ENCODE peak calls at places on chromosomes 4 and X, in nine cellular contexts. One of them, this sample, is unnamed.

GRCh38 chrX:10722804-10723364 is 102.5 kb upstream of the MID1 start:
- DNase-seq in chondrocyte: no peak
- DNase-seq in bronchial epithelial cell: peak
- DNase-seq in choroid plexus epithelial cell: peak
- DNase-seq in AG09319: peak
- DNase-seq in lower leg skin: peak
- DNase-seq in H9: peak
- DNase-seq in suprapubic skin: peak
- DNase-seq in CD4-positive, alpha-beta T cell: peak
- DNase-seq in this sample: no peak

GRCh38 chr4:25029479-25030282 is 1.1 kb downstream of the LGI2 start:
- DNase-seq in chondrocyte: no peak
- DNase-seq in bronchial epithelial cell: no peak
- DNase-seq in choroid plexus epithelial cell: no peak
- DNase-seq in AG09319: no peak
- DNase-seq in lower leg skin: no peak
- DNase-seq in H9: peak
- DNase-seq in suprapubic skin: no peak
- DNase-seq in CD4-positive, alpha-beta T cell: no peak
- DNase-seq in this sample: no peak

GRCh38 chrX:148940411-148940996 is 440.1 kb downstream of the AFF2 start:
- DNase-seq in chondrocyte: no peak
- DNase-seq in bronchial epithelial cell: no peak
- DNase-seq in choroid plexus epithelial cell: peak
- DNase-seq in AG09319: no peak
- DNase-seq in lower leg skin: no peak
- DNase-seq in H9: no peak
- DNase-seq in suprapubic skin: no peak
- DNase-seq in CD4-positive, alpha-beta T cell: no peak
- DNase-seq in this sample: no peak

GRCh38 chr4:95701500-95701899 is 138.4 kb upstream of the PDHA2 start:
- DNase-seq in chondrocyte: no peak
- DNase-seq in bronchial epithelial cell: peak
- DNase-seq in choroid plexus epithelial cell: peak
- DNase-seq in AG09319: no peak
- DNase-seq in lower leg skin: no peak
- DNase-seq in H9: no peak
- DNase-seq in suprapubic skin: no peak
- DNase-seq in CD4-positive, alpha-beta T cell: no peak
- DNase-seq in this sample: no peak

GRCh38 chrX:125193921-125194320 is 125.8 kb upstream of the TEX13C start:
- DNase-seq in chondrocyte: no peak
- DNase-seq in bronchial epithelial cell: no peak
- DNase-seq in choroid plexus epithelial cell: no peak
- DNase-seq in AG09319: no peak
- DNase-seq in lower leg skin: no peak
- DNase-seq in H9: no peak
- DNase-seq in suprapubic skin: no peak
- DNase-seq in CD4-positive, alpha-beta T cell: no peak
- DNase-seq in this sample: no peak

GRCh38 chrX:1389181-1389992 is 2.5 kb downstream of the SLC25A6 start:
- DNase-seq in chondrocyte: peak
- DNase-seq in bronchial epithelial cell: no peak
- DNase-seq in choroid plexus epithelial cell: no peak
- DNase-seq in AG09319: no peak
- DNase-seq in lower leg skin: peak
- DNase-seq in H9: no peak
- DNase-seq in suprapubic skin: no peak
- DNase-seq in CD4-positive, alpha-beta T cell: no peak
- DNase-seq in this sample: no peak

GRCh38 chr4:5370286-5370685 is 319.0 kb downstream of the STK32B start:
- DNase-seq in chondrocyte: no peak
- DNase-seq in bronchial epithelial cell: peak
- DNase-seq in choroid plexus epithelial cell: peak
- DNase-seq in AG09319: no peak
- DNase-seq in lower leg skin: no peak
- DNase-seq in H9: no peak
- DNase-seq in suprapubic skin: peak
- DNase-seq in CD4-positive, alpha-beta T cell: no peak
- DNase-seq in this sample: no peak

GRCh38 chr4:146059865-146060264 is 115.7 kb upstream of the LSM6 start:
- DNase-seq in chondrocyte: no peak
- DNase-seq in bronchial epithelial cell: no peak
- DNase-seq in choroid plexus epithelial cell: no peak
- DNase-seq in AG09319: no peak
- DNase-seq in lower leg skin: no peak
- DNase-seq in H9: no peak
- DNase-seq in suprapubic skin: no peak
- DNase-seq in CD4-positive, alpha-beta T cell: no peak
- DNase-seq in this sample: no peak

GRCh38 chr4:57442834-57443291 is 332.7 kb upstream of the IGFBP7 start:
- DNase-seq in chondrocyte: no peak
- DNase-seq in bronchial epithelial cell: peak
- DNase-seq in choroid plexus epithelial cell: peak
- DNase-seq in AG09319: no peak
- DNase-seq in lower leg skin: no peak
- DNase-seq in H9: peak
- DNase-seq in suprapubic skin: no peak
- DNase-seq in CD4-positive, alpha-beta T cell: no peak
- DNase-seq in this sample: no peak

GRCh38 chr4:40205259-40206198 is 8.7 kb downstream of the RHOH start:
- DNase-seq in chondrocyte: no peak
- DNase-seq in bronchial epithelial cell: no peak
- DNase-seq in choroid plexus epithelial cell: no peak
- DNase-seq in AG09319: no peak
- DNase-seq in lower leg skin: no peak
- DNase-seq in H9: no peak
- DNase-seq in suprapubic skin: no peak
- DNase-seq in CD4-positive, alpha-beta T cell: no peak
- DNase-seq in this sample: no peak

GRCh38 chrX:150870059-150870458 is 28.4 kb downstream of the CD99L2 start:
- DNase-seq in chondrocyte: no peak
- DNase-seq in bronchial epithelial cell: no peak
- DNase-seq in choroid plexus epithelial cell: no peak
- DNase-seq in AG09319: no peak
- DNase-seq in lower leg skin: no peak
- DNase-seq in H9: no peak
- DNase-seq in suprapubic skin: no peak
- DNase-seq in CD4-positive, alpha-beta T cell: no peak
- DNase-seq in this sample: no peak

GRCh38 chrX:13087322-13088154 is 43.1 kb upstream of the FAM9C start:
- DNase-seq in chondrocyte: no peak
- DNase-seq in bronchial epithelial cell: peak
- DNase-seq in choroid plexus epithelial cell: peak
- DNase-seq in AG09319: no peak
- DNase-seq in lower leg skin: no peak
- DNase-seq in H9: no peak
- DNase-seq in suprapubic skin: no peak
- DNase-seq in CD4-positive, alpha-beta T cell: peak
- DNase-seq in this sample: no peak

GRCh38 chr4:26813698-26814097 is 46.9 kb upstream of the STIM2 start:
- DNase-seq in chondrocyte: no peak
- DNase-seq in bronchial epithelial cell: no peak
- DNase-seq in choroid plexus epithelial cell: no peak
- DNase-seq in AG09319: no peak
- DNase-seq in lower leg skin: no peak
- DNase-seq in H9: no peak
- DNase-seq in suprapubic skin: no peak
- DNase-seq in CD4-positive, alpha-beta T cell: no peak
- DNase-seq in this sample: no peak

GRCh38 chrX:26999634-27000033 is 463.5 kb downstream of the PPP4R3C start:
- DNase-seq in chondrocyte: no peak
- DNase-seq in bronchial epithelial cell: no peak
- DNase-seq in choroid plexus epithelial cell: no peak
- DNase-seq in AG09319: no peak
- DNase-seq in lower leg skin: no peak
- DNase-seq in H9: no peak
- DNase-seq in suprapubic skin: no peak
- DNase-seq in CD4-positive, alpha-beta T cell: no peak
- DNase-seq in this sample: no peak

GRCh38 chr4:21512351-21512750 is 436.2 kb downstream of the KCNIP4 start:
- DNase-seq in chondrocyte: no peak
- DNase-seq in bronchial epithelial cell: peak
- DNase-seq in choroid plexus epithelial cell: peak
- DNase-seq in AG09319: peak
- DNase-seq in lower leg skin: no peak
- DNase-seq in H9: no peak
- DNase-seq in suprapubic skin: no peak
- DNase-seq in CD4-positive, alpha-beta T cell: no peak
- DNase-seq in this sample: no peak

GRCh38 chrX:123961268-123962005 is at the start of gene STAG2:
- DNase-seq in chondrocyte: no peak
- DNase-seq in bronchial epithelial cell: peak
- DNase-seq in choroid plexus epithelial cell: peak
- DNase-seq in AG09319: peak
- DNase-seq in lower leg skin: peak
- DNase-seq in H9: peak
- DNase-seq in suprapubic skin: no peak
- DNase-seq in CD4-positive, alpha-beta T cell: peak
- DNase-seq in this sample: peak

DNA sequence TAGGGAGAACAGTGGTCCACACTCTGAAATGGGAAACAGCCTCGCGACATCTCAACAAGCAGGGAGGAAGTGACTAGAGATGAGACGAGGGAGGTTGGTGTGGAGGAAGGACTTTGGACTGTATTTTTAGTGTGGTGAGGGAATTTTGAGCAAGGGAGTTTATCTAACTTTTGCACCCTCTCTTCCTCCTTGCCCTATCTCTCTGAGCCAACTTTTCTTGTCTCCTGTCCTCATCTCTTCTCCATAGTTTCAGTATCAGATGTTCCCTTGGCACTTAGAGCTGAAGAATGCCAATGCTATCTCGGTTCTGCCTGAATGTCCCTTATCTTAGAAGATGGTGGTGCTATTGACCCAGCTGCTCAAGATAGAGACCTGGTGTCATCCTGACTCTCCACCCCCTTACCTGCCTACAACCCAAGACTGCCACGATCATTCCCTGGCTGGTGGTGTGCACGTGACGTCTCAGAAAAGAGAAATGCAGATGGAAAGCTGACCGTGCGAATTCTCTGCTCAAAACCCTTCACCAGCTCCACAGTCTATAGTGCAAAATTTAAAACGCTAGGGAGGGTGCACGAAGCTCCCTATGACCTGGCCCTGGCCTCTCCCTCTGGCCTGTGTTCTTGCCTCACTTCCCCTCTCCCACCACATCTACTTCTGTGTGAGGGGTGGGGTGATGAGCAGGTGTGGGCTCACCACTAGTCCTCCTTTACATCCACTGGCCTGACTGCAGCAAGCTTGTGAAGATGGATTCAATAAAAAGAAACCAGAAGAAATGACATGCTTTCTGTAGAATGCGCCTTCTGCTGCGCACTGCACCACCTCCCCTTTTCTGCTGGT is 20.9 kb downstream of the MPP1 start:
- DNase-seq in chondrocyte: no peak
- DNase-seq in bronchial epithelial cell: no peak
- DNase-seq in choroid plexus epithelial cell: no peak
- DNase-seq in AG09319: no peak
- DNase-seq in lower leg skin: no peak
- DNase-seq in H9: no peak
- DNase-seq in suprapubic skin: no peak
- DNase-seq in CD4-positive, alpha-beta T cell: no peak
- DNase-seq in this sample: no peak
- TF ChIP-seq CTCF in chondrocyte: no peak
- TF ChIP-seq CTCF in bronchial epithelial cell: no peak
- TF ChIP-seq CTCF in choroid plexus epithelial cell: no peak
- TF ChIP-seq CTCF in AG09319: no peak
- TF ChIP-seq CTCF in lower leg skin: no peak
- TF ChIP-seq CTCF in H9: no peak
- TF ChIP-seq CTCF in suprapubic skin: no peak
- TF ChIP-seq CTCF in CD4-positive, alpha-beta T cell: no peak
- TF ChIP-seq CTCF in this sample: no peak

GRCh38 chr4:37546586-37546985 is 139.6 kb downstream of the RELL1 start:
- DNase-seq in chondrocyte: no peak
- DNase-seq in bronchial epithelial cell: no peak
- DNase-seq in choroid plexus epithelial cell: no peak
- DNase-seq in AG09319: no peak
- DNase-seq in lower leg skin: no peak
- DNase-seq in H9: no peak
- DNase-seq in suprapubic skin: no peak
- DNase-seq in CD4-positive, alpha-beta T cell: no peak
- DNase-seq in this sample: no peak

GRCh38 chr4:37549003-37549402 is 137.2 kb downstream of the RELL1 start:
- DNase-seq in chondrocyte: no peak
- DNase-seq in bronchial epithelial cell: peak
- DNase-seq in choroid plexus epithelial cell: peak
- DNase-seq in AG09319: no peak
- DNase-seq in lower leg skin: no peak
- DNase-seq in H9: no peak
- DNase-seq in suprapubic skin: no peak
- DNase-seq in CD4-positive, alpha-beta T cell: no peak
- DNase-seq in this sample: no peak
- TF ChIP-seq CTCF in chondrocyte: no peak
- TF ChIP-seq CTCF in bronchial epithelial cell: no peak
- TF ChIP-seq CTCF in choroid plexus epithelial cell: no peak
- TF ChIP-seq CTCF in AG09319: no peak
- TF ChIP-seq CTCF in lower leg skin: no peak
- TF ChIP-seq CTCF in H9: no peak
- TF ChIP-seq CTCF in suprapubic skin: no peak
- TF ChIP-seq CTCF in CD4-positive, alpha-beta T cell: no peak
- TF ChIP-seq CTCF in this sample: no peak

GRCh38 chrX:31293409-31293808 is 221.6 kb upstream of the FTHL17 start:
- DNase-seq in chondrocyte: no peak
- DNase-seq in bronchial epithelial cell: no peak
- DNase-seq in choroid plexus epithelial cell: no peak
- DNase-seq in AG09319: no peak
- DNase-seq in lower leg skin: no peak
- DNase-seq in H9: no peak
- DNase-seq in suprapubic skin: no peak
- DNase-seq in CD4-positive, alpha-beta T cell: no peak
- DNase-seq in this sample: no peak
- TF ChIP-seq CTCF in chondrocyte: no peak
- TF ChIP-seq CTCF in bronchial epithelial cell: peak
- TF ChIP-seq CTCF in choroid plexus epithelial cell: no peak
- TF ChIP-seq CTCF in AG09319: no peak
- TF ChIP-seq CTCF in lower leg skin: no peak
- TF ChIP-seq CTCF in H9: peak
- TF ChIP-seq CTCF in suprapubic skin: no peak
- TF ChIP-seq CTCF in CD4-positive, alpha-beta T cell: no peak
- TF ChIP-seq CTCF in this sample: no peak

DNA sequence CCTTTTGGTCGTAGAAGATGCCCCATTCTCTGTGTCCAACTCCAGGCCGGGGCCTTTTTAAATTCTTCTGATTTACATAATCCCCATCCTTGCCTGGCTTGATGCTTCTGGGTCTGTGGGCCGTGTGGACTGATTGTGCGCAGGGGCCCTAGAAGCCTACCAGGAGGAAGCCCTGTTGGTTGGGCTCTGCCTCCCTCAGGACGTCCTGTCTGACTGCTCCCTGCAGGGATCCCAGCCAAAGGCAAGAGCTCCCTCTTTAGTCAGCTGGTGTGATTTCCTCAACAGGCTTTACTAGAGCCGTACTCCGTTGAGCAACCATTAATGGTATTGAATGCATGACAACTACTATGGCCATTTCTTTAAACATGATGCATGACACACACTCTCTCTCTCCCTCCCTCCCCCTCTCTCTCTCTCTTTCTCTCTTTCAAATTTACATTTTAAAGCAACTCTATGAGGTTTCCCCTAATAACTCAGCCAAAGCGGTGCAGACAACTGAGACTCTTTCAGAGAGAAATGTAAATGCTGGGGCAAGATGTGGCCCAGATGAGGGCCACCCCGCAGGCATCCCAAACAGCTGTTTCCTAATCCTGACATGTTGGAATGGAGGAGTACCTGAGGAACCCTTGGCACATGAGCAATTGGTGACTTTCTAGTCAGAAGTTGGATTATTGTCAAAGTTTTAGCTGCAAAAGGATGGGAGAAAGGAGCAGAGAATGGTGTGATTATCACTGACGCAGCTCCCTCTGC is 117.3 kb downstream of the DRD5 start:
- DNase-seq in chondrocyte: no peak
- DNase-seq in bronchial epithelial cell: peak
- DNase-seq in choroid plexus epithelial cell: peak
- DNase-seq in AG09319: no peak
- DNase-seq in lower leg skin: peak
- DNase-seq in H9: peak
- DNase-seq in suprapubic skin: no peak
- DNase-seq in CD4-positive, alpha-beta T cell: no peak
- DNase-seq in this sample: no peak
- TF ChIP-seq CTCF in chondrocyte: peak
- TF ChIP-seq CTCF in bronchial epithelial cell: peak
- TF ChIP-seq CTCF in choroid plexus epithelial cell: peak
- TF ChIP-seq CTCF in AG09319: no peak
- TF ChIP-seq CTCF in lower leg skin: no peak
- TF ChIP-seq CTCF in H9: peak
- TF ChIP-seq CTCF in suprapubic skin: no peak
- TF ChIP-seq CTCF in CD4-positive, alpha-beta T cell: no peak
- TF ChIP-seq CTCF in this sample: no peak

This sample was measured in CD8-positive, alpha-beta T cell.